ENCODE peak calls at places on chromosomes 13 and 19, in four cellular contexts. L, C, N and S are unnamed samples.

GRCh38 chr19:51040151-51040550 is 5.3 kb upstream of the KLK12 start:
- DNase-seq in L (no peak), C (no peak), N (no peak), S (no peak)

GRCh38 chr13:23570099-23570926 is at the start of gene TNFRSF19:
- DNase-seq in L (no peak), C (no peak), N (no peak), S (peak; percentile 62)

GRCh38 chr13:48393030-48393697 is 19.7 kb downstream of the LPAR6 start:
- DNase-seq in L (no peak), C (no peak), N (no peak), S (no peak)

GRCh38 chr19:38386300-38386967 is 1.4 kb downstream of the GGN start:
- DNase-seq in L (no peak), C (no peak), N (no peak), S (no peak)

GRCh38 chr13:74305876-74306275 is 171.7 kb upstream of the KLF12 start:
- DNase-seq in L (no peak), C (no peak), N (no peak), S (no peak)

GRCh38 chr19:42596391-42597071 is 1.8 kb upstream of the CEACAM8 start:
- DNase-seq in L (peak; percentile 23), C (no peak), N (no peak), S (no peak)

GRCh38 chr19:10220695-10221094 is 10.4 kb downstream of the S1PR2 start:
- DNase-seq in L (no peak), C (no peak), N (no peak), S (no peak)

GRCh38 chr13:26538363-26539317 is 18.8 kb upstream of the WASF3 start:
- DNase-seq in L (no peak), C (no peak), N (no peak), S (no peak)

DNA sequence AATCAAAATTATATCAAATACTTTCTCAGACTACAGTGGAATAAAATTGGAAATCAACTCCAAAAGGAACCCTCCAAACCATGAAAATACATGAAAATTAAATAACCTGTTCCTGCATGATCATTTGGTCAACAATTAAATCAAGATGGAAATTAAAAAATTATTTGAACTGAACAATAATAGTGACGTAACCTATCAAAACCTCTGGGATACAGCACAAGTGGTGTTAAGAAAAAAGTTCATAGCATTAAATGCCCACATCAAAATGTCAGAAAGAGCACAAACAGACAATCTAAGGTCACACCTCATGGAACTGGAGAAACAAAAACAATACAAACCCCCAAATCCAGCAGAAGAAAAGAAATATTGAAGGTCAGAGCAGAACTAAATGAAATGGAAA is 1460.7 kb downstream of the OLFM4 start:
- DNase-seq in L (no peak), C (no peak), N (no peak), S (no peak)
- H3K4me3 ChIP-seq in L (no peak overlapping the region), C (no peak overlapping the region), N (no peak overlapping the region), S (no peak overlapping the region)

GRCh38 chr19:46448601-46449000 is 19.9 kb upstream of the PNMA8C start:
- DNase-seq in L (no peak), C (peak; percentile 24), N (no peak), S (no peak)

GRCh38 chr19:46453661-46454060 is 17.7 kb downstream of the PNMA8A start:
- DNase-seq in L (no peak), C (peak; percentile 9), N (no peak), S (no peak)

GRCh38 chr19:46454244-46454643 is 17.1 kb downstream of the PNMA8A start:
- DNase-seq in L (no peak), C (no peak), N (no peak), S (no peak)

GRCh38 chr19:46447824-46448223 is 19.1 kb upstream of the PNMA8C start:
- DNase-seq in L (no peak), C (peak; percentile 65), N (no peak), S (no peak)

GRCh38 chr19:46451352-46451751 is 20.0 kb downstream of the PNMA8A start:
- DNase-seq in L (no peak), C (peak; percentile 70), N (no peak), S (no peak)
- H3K27ac ChIP-seq in L (no peak overlapping the region), C (peak overlapping the region; percentile 83), N (no peak overlapping the region), S (no peak overlapping the region)

DNA sequence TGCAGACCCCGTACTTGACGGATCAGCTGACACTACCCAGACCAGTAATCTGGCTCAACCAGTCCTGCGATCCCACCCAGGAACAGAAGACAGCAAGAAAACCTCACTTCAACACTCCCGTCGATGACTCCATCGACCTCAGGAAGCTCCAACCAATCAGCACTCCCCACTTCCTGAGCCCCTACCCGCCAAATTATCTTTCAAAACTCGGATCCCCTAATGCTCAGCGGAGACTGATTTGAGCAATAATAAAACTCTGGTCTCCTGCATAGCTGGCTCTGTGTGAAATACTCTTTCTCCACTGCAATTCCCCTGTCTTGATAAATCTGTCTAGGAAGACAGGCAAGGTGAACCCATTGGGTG is 1.2 kb downstream of the LSM4 start:
- DNase-seq in L (no peak), C (no peak), N (no peak), S (no peak)
- H3K4me1 ChIP-seq in L (peaks cover 60% of the 10 kb centered on the region), C (peaks cover 4% of the 10 kb centered on the region), N (peaks cover 52% of the 10 kb centered on the region), S (no peaks in the 10 kb centered on the region)

DNA sequence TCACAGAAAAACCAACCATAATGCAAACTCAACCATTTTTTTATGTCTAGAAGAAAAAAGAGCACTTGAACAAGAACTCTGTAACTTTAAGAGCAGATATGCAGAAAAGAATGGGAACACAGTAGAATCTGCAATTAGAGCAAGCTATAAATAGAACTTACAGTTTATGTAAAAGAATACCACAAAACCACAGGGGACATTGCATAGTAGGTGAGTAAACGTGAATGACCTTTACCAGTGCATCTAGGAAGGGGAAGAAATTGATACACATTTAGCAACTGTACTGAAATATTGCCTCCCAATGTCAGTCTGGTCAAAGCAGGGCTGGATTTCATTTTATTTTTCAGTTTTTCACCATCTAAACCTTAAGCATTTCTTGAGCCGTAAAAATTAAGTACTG is 242.2 kb upstream of the EDNRB start:
- DNase-seq in L (no peak), C (no peak), N (no peak), S (no peak)
- H3K4me3 ChIP-seq in L (no peak overlapping the region), C (no peak overlapping the region), N (no peak overlapping the region), S (no peak overlapping the region)